ENCODE peak calls at places on chromosomes 7 and 10, in six cellular contexts. Q is Calu3; P is left ventricle myocardium inferior; X is CD8-positive, alpha-beta T cell; G is astrocyte of the cerebellum; Z is suprapubic skin. M is an unnamed sample.

GRCh38 chr7:55550010-55550409 is 22.3 kb downstream of the VOPP1 start:
- DNase-seq in Q (peak), P (no peak), X (no peak), G (no peak), Z (no peak), M (no peak)

GRCh38 chr10:117656385-117657367 is 114.1 kb downstream of the EMX2 start:
- DNase-seq in Q (no peak), P (no peak), X (no peak), G (no peak), Z (no peak), M (no peak)

GRCh38 chr7:4266270-4267040 is 415.6 kb upstream of the FOXK1 start:
- DNase-seq in Q (no peak), P (no peak), X (no peak), G (no peak), Z (no peak), M (no peak)

GRCh38 chr7:144110272-144110671 is 889 bp downstream of the OR2A2 start:
- DNase-seq in Q (no peak), P (no peak), X (no peak), G (no peak), Z (no peak), M (no peak)

GRCh38 chr7:148623586-148624282 is 33.2 kb downstream of the C7orf33 start:
- DNase-seq in Q (no peak), P (no peak), X (no peak), G (peak), Z (no peak), M (no peak)

GRCh38 chr10:95374597-95375209 is 83.9 kb upstream of the PDLIM1 start:
- DNase-seq in Q (peak), P (peak), X (peak), G (peak), Z (peak), M (peak)

GRCh38 chr10:9024210-9024609 is 969.7 kb downstream of the GATA3 start:
- DNase-seq in Q (no peak), P (no peak), X (no peak), G (no peak), Z (no peak), M (no peak)

GRCh38 chr10:35928017-35928619 is 286.0 kb upstream of the FZD8 start:
- DNase-seq in Q (no peak), P (no peak), X (no peak), G (no peak), Z (no peak), M (no peak)

GRCh38 chr7:24965831-24966708 is 13.9 kb downstream of the OSBPL3 start:
- DNase-seq in Q (peak), P (peak), X (no peak), G (no peak), Z (no peak), M (no peak)

GRCh38 chr10:73333202-73333601 is 25.5 kb downstream of the CFAP70 start:
- DNase-seq in Q (no peak), P (no peak), X (no peak), G (no peak), Z (no peak), M (no peak)

GRCh38 chr7:141072548-141073172 is 1.2 kb upstream of the TMEM178B start:
- DNase-seq in Q (peak), P (peak), X (no peak), G (peak), Z (no peak), M (peak)

GRCh38 chr7:129225206-129225930 is 538 bp downstream of the AHCYL2 start:
- DNase-seq in Q (peak), P (peak), X (peak), G (no peak), Z (peak), M (peak)

GRCh38 chr10:113056468-113057021 is 106.5 kb downstream of the TCF7L2 start:
- DNase-seq in Q (no peak), P (no peak), X (no peak), G (peak), Z (no peak), M (no peak)

GRCh38 chr10:89332092-89332633 is 4.4 kb downstream of the IFIT3 start:
- DNase-seq in Q (no peak), P (no peak), X (no peak), G (peak), Z (no peak), M (no peak)

GRCh38 chr10:14757996-14758395 is 16.7 kb downstream of the FAM107B start:
- DNase-seq in Q (no peak), P (no peak), X (no peak), G (no peak), Z (no peak), M (no peak)

GRCh38 chr10:31961675-31962074 is 33.0 kb upstream of the ARHGAP12 start:
- DNase-seq in Q (no peak), P (no peak), X (no peak), G (no peak), Z (no peak), M (no peak)

GRCh38 chr10:65273063-65273462 is 1652.8 kb upstream of the LRRTM3 start:
- DNase-seq in Q (no peak), P (no peak), X (no peak), G (no peak), Z (no peak), M (no peak)

GRCh38 chr7:95476904-95477594 is 8.7 kb upstream of the ASB4 start:
- DNase-seq in Q (peak), P (peak), X (peak), G (peak), Z (no peak), M (peak)

GRCh38 chr7:148686312-148686937 is 12.3 kb upstream of the CUL1 start:
- DNase-seq in Q (no peak), P (no peak), X (no peak), G (no peak), Z (no peak), M (no peak)

GRCh38 chr10:70592746-70593512 is 9.6 kb downstream of the PRF1 start:
- DNase-seq in Q (no peak), P (no peak), X (no peak), G (no peak), Z (no peak), M (no peak)

GRCh38 chr10:128047337-128047736 is 78.9 kb downstream of the MKI67 start:
- DNase-seq in Q (peak), P (peak), X (peak), G (no peak), Z (peak), M (no peak)

GRCh38 chr10:16828731-16829175 is 11.5 kb upstream of the RSU1 start:
- DNase-seq in Q (peak), P (peak), X (no peak), G (no peak), Z (no peak), M (no peak)

GRCh38 chr7:108109216-108109908 is 20.8 kb downstream of the LAMB4 start:
- DNase-seq in Q (peak), P (no peak), X (no peak), G (no peak), Z (no peak), M (no peak)

GRCh38 chr7:116211006-116211912 is 920 bp downstream of the TES start:
- DNase-seq in Q (peak), P (peak), X (peak), G (peak), Z (peak), M (peak)

GRCh38 chr10:102009801-102010425 is 46.1 kb downstream of the ARMH3 start:
- DNase-seq in Q (peak), P (no peak), X (no peak), G (peak), Z (no peak), M (peak)

GRCh38 chr10:77077546-77077945 is 560.1 kb downstream of the KCNMA1 start:
- DNase-seq in Q (no peak), P (no peak), X (no peak), G (no peak), Z (no peak), M (no peak)

GRCh38 chr7:101169838-101170531 is 4.6 kb upstream of the VGF start:
- DNase-seq in Q (peak), P (peak), X (peak), G (no peak), Z (peak), M (peak)

GRCh38 chr7:141208539-141208938 is 134.7 kb downstream of the TMEM178B start:
- DNase-seq in Q (no peak), P (no peak), X (no peak), G (no peak), Z (no peak), M (no peak)

GRCh38 chr7:48009257-48009656 is 19.6 kb downstream of the SUN3 start:
- DNase-seq in Q (no peak), P (no peak), X (no peak), G (no peak), Z (no peak), M (no peak)
- TF ChIP-seq CTCF in Q (no peak), P (no peak), X (no peak), G (no peak), Z (no peak), M (no peak)

GRCh38 chr7:1045038-1045726 is 836 bp downstream of the GPR146 start:
- DNase-seq in Q (no peak), P (no peak), X (no peak), G (no peak), Z (no peak), M (no peak)
- TF ChIP-seq CTCF in Q (no peak), P (no peak), X (peak), G (no peak), Z (no peak), M (no peak)

GRCh38 chr7:51141451-51141971 is 175.1 kb downstream of the COBL start:
- DNase-seq in Q (peak), P (no peak), X (no peak), G (peak), Z (no peak), M (no peak)
- TF ChIP-seq CTCF in Q (peak), P (peak), X (no peak), G (peak), Z (peak), M (peak)

DNA sequence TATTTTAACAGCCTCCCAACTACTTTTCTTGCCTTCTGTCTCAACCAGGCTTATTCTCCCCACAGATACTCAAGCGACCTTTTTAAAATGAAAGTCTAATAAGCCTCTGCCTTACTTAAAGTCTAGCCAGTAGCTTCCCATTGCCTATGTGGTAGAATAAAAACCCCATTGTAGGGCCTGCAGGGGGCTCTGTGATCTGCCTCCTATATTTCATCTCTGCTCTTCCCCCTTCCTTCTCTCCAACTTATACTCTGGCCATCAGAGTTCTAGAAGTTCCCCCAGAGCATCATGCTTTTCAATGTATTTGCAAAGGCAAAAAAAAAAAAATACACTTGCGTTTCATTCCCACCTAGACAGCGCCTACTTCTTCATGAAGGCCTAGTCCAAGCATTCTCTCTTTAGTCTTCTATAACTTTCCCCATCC is 167.7 kb upstream of the ADO start:
- DNase-seq in Q (peak), P (no peak), X (no peak), G (no peak), Z (no peak), M (no peak)
- TF ChIP-seq CTCF in Q (no peak), P (peak), X (peak), G (no peak), Z (no peak), M (no peak)

GRCh38 chr7:74115326-74115725 is 31.7 kb downstream of the LIMK1 start:
- DNase-seq in Q (no peak), P (no peak), X (no peak), G (no peak), Z (no peak), M (no peak)
- TF ChIP-seq CTCF in Q (no peak), P (no peak), X (no peak), G (no peak), Z (no peak), M (no peak)

DNA sequence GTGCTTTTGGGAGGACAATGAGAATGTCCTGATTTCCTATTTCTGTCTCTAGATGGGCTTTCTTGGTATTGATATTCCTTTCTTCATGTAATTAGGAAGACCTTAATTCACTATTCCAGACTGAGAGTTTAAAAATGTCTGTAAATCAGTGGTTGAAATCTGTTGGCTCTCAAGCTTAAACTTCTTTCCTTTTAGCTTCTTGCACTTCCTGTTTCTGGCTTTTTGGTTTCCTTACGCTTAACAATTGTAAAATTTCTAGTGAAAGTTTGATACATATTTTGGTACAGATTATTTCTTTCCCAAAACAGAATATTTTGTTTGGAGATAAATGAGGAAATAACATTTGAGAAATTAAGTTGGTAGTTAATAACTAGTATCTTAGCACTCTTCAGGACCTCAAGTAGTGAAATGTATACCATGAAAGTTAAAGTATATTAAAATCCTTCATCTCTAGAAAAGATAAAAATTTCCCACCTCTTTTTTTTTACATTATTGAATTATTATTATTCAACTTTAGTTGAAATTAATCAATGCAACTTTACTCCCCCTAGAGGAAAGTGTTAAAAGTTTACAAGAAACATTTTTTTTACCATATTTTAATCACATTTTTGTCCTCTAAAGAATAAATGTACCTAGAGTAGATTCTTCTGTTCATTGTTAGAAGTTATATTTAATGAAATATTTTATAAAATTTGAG is 137.2 kb downstream of the PHTF2 start:
- DNase-seq in Q (no peak), P (no peak), X (no peak), G (no peak), Z (no peak), M (no peak)
- TF ChIP-seq CTCF in Q (no peak), P (peak), X (no peak), G (no peak), Z (no peak), M (peak)

M was measured in neural crest cell.